ENCODE peak calls at places on chromosomes 5 and 9, in six cellular contexts. B is naive thymus-derived CD4-positive, alpha-beta T cell; P is activated CD4-positive, alpha-beta T cell treated with anti-CD3 and anti-CD28 coated beads, Interleukin-2, amount 50 U/mL, for 48 hours; H is GM13977; W is NCI-H345; S is EL. Y is an unnamed sample.

GRCh38 chr5:107670927-107671741 is at the start of gene EFNA5:
- DNase-seq in B (no peak), S (peak), H (peak), P (peak), W (peak), Y (no peak)

GRCh38 chr9:130128251-130128650 is 44.0 kb upstream of the NCS1 start:
- DNase-seq in H (peak), S (peak), W (no peak), B (peak), P (peak), Y (peak)

GRCh38 chr5:116672203-116672602 is 97.6 kb upstream of the SEMA6A start:
- DNase-seq in B (no peak), W (no peak), P (no peak), S (no peak), H (no peak), Y (no peak)

GRCh38 chr9:87540444-87541105 is 42.9 kb downstream of the DAPK1 start:
- DNase-seq in S (no peak), B (no peak), P (no peak), H (no peak), W (no peak), Y (no peak)

GRCh38 chr9:9719373-9720112 is 893.3 kb downstream of the PTPRD start:
- DNase-seq in B (no peak), H (no peak), P (no peak), S (no peak), W (no peak), Y (no peak)

GRCh38 chr5:4294878-4295277 is 699.2 kb downstream of the IRX1 start:
- DNase-seq in W (no peak), B (no peak), S (no peak), P (no peak), H (no peak), Y (no peak)

GRCh38 chr9:70111042-70111602 is 67.5 kb downstream of the MAMDC2 start:
- DNase-seq in P (peak), W (peak), H (peak), B (no peak), S (peak), Y (no peak)

GRCh38 chr5:41404757-41405156 is 105.6 kb downstream of the PLCXD3 start:
- DNase-seq in H (no peak), B (no peak), S (no peak), P (no peak), W (no peak), Y (no peak)